ENCODE peak calls at places on chromosomes 2 and 18, in six cellular contexts. I is cardiac fibroblast; S is left lung; P is activated naive CD4-positive, alpha-beta T cell; Y is memory B cell; B is AG08395. A is an unnamed sample.

GRCh38 chr2:119820275-119820674 is 60.6 kb downstream of the PTPN4 start:
- DNase-seq in I (peak), S (no peak), P (no peak), Y (no peak), B (peak), A (peak)

GRCh38 chr18:50144535-50144934 is 50.4 kb downstream of the MYO5B start:
- DNase-seq in I (no peak), S (no peak), P (no peak), Y (no peak), B (no peak), A (no peak)

GRCh38 chr2:239229545-239230279 is 171.1 kb downstream of the HDAC4 start:
- DNase-seq in I (no peak), S (no peak), P (no peak), Y (no peak), B (no peak), A (no peak)

GRCh38 chr2:167181134-167181533 is 292.9 kb downstream of the XIRP2 start:
- DNase-seq in I (peak), S (no peak), P (no peak), Y (no peak), B (no peak), A (peak)

GRCh38 chr18:44896817-44897216 is 216.1 kb downstream of the SETBP1 start:
- DNase-seq in I (no peak), S (no peak), P (no peak), Y (no peak), B (no peak), A (peak)

GRCh38 chr2:128689971-128690370 is 371.3 kb upstream of the HS6ST1 start:
- DNase-seq in I (no peak), S (no peak), P (no peak), Y (no peak), B (no peak), A (no peak)

GRCh38 chr2:42568431-42569115 is at the start of gene MTA3:
- DNase-seq in I (peak), S (peak), P (peak), Y (peak), B (peak), A (peak)

GRCh38 chr2:96816127-96816835 is at the start of gene CNNM3:
- DNase-seq in I (peak), S (peak), P (peak), Y (peak), B (peak), A (peak)

GRCh38 chr2:166032361-166032760 is 78.8 kb upstream of the TTC21B start:
- DNase-seq in I (no peak), S (no peak), P (no peak), Y (no peak), B (no peak), A (no peak)

GRCh38 chr2:121297217-121297830 is 12.3 kb upstream of the TFCP2L1 start:
- DNase-seq in I (peak), S (no peak), P (no peak), Y (no peak), B (peak), A (peak)

GRCh38 chr2:13413989-13414388 is 697.3 kb downstream of the TRIB2 start:
- DNase-seq in I (no peak), S (no peak), P (no peak), Y (no peak), B (no peak), A (no peak)

GRCh38 chr2:170394988-170395387 is 217.0 kb downstream of the MYO3B start:
- DNase-seq in I (no peak), S (no peak), P (no peak), Y (no peak), B (no peak), A (no peak)

GRCh38 chr2:152409691-152410597 is 75.0 kb downstream of the FMNL2 start:
- DNase-seq in I (peak), S (no peak), P (no peak), Y (no peak), B (peak), A (peak)

GRCh38 chr18:7116001-7116831 is 1.4 kb downstream of the LAMA1 start:
- DNase-seq in I (peak), S (no peak), P (no peak), Y (no peak), B (no peak), A (peak)

GRCh38 chr2:193845604-193846003 is 1650.9 kb upstream of the TMEFF2 start:
- DNase-seq in I (no peak), S (no peak), P (no peak), Y (no peak), B (no peak), A (no peak)

GRCh38 chr2:9331704-9332103 is 91.6 kb downstream of the ITGB1BP1 start:
- DNase-seq in I (peak), S (no peak), P (no peak), Y (no peak), B (no peak), A (no peak)

GRCh38 chr2:186697536-186697935 is 3.7 kb downstream of the FAM171B start:
- DNase-seq in I (no peak), S (no peak), P (no peak), Y (no peak), B (no peak), A (no peak)

GRCh38 chr2:14516844-14517243 is 115.7 kb upstream of the LRATD1 start:
- DNase-seq in I (no peak), S (no peak), P (no peak), Y (no peak), B (peak), A (peak)

GRCh38 chr2:113686537-113686936 is 59.5 kb downstream of the RABL2A start:
- DNase-seq in I (no peak), S (no peak), P (no peak), Y (no peak), B (no peak), A (no peak)

GRCh38 chr2:227127236-227127635 is 36.8 kb downstream of the COL4A4 start:
- DNase-seq in I (no peak), S (no peak), P (no peak), Y (no peak), B (no peak), A (peak)

GRCh38 chr18:59742325-59743111 is 45.3 kb upstream of the CCBE1 start:
- DNase-seq in I (peak), S (no peak), P (no peak), Y (no peak), B (peak), A (peak)

GRCh38 chr2:141020346-141020745 is 1110.5 kb downstream of the LRP1B start:
- DNase-seq in I (no peak), S (no peak), P (no peak), Y (no peak), B (peak), A (no peak)

GRCh38 chr18:5503740-5504139 is 40.1 kb downstream of the EPB41L3 start:
- DNase-seq in I (no peak), S (no peak), P (no peak), Y (no peak), B (no peak), A (no peak)

GRCh38 chr2:14872779-14873325 is 240.3 kb downstream of the LRATD1 start:
- DNase-seq in I (no peak), S (no peak), P (no peak), Y (no peak), B (no peak), A (no peak)

GRCh38 chr2:218995972-218996644 is 2.9 kb upstream of the CRYBA2 start:
- DNase-seq in I (peak), S (peak), P (peak), Y (peak), B (peak), A (peak)

GRCh38 chr2:144372484-144373195 is 147.3 kb downstream of the ZEB2 start:
- DNase-seq in I (peak), S (no peak), P (no peak), Y (no peak), B (peak), A (no peak)

GRCh38 chr2:73283545-73284295 is 558 bp downstream of the FBXO41 start:
- DNase-seq in I (no peak), S (peak), P (no peak), Y (no peak), B (no peak), A (no peak)